ENCODE peak calls at places on chromosomes 5 and 9, in eight cellular contexts. R is mesenchymal stem cell, E is body of pancreas, B is IMR-90, H is fibroblast of lung, Z is SK-N-MC, L is adrenal gland, V is tibial artery. F is an unnamed sample.

GRCh38 chr5:160165137-160166068 is 46.2 kb upstream of the PWWP2A start:
- DNase-seq in R (peak), E (peak), B (peak), H (peak), Z (no peak), L (peak), V (peak), F (peak)

GRCh38 chr9:77384406-77384805 is 207.1 kb downstream of the VPS13A start:
- DNase-seq in R (peak), E (no peak), B (peak), H (peak), Z (no peak), L (no peak), V (no peak), F (peak)

GRCh38 chr9:123927625-123928308 is 2.2 kb downstream of the DENND1A start:
- DNase-seq in R (peak), E (no peak), B (peak), H (no peak), Z (peak), L (no peak), V (no peak), F (peak)

GRCh38 chr9:134728021-134728795 is 86.6 kb downstream of the COL5A1 start:
- DNase-seq in R (no peak), E (no peak), B (no peak), H (no peak), Z (no peak), L (no peak), V (no peak), F (no peak)

GRCh38 chr9:101530076-101530711 is 3.5 kb upstream of the RNF20 start:
- DNase-seq in R (peak), E (peak), B (peak), H (peak), Z (peak), L (peak), V (peak), F (peak)

GRCh38 chr9:135810806-135811575 is 96.4 kb downstream of the CAMSAP1 start:
- DNase-seq in R (no peak), E (no peak), B (no peak), H (no peak), Z (no peak), L (no peak), V (peak), F (no peak)

GRCh38 chr5:113017891-113018635 is 41.5 kb downstream of the DCP2 start:
- DNase-seq in R (no peak), E (no peak), B (no peak), H (peak), Z (no peak), L (no peak), V (no peak), F (no peak)

GRCh38 chr5:171494452-171495121 is 75.1 kb downstream of the FGF18 start:
- DNase-seq in R (peak), E (peak), B (peak), H (peak), Z (peak), L (peak), V (peak), F (peak)

GRCh38 chr5:176365663-176366574 is 632 bp downstream of the ARL10 start:
- DNase-seq in R (peak), E (no peak), B (peak), H (peak), Z (no peak), L (no peak), V (peak), F (peak)

GRCh38 chr5:39148983-39149534 is 70.3 kb downstream of the FYB1 start:
- DNase-seq in R (peak), E (no peak), B (peak), H (no peak), Z (no peak), L (no peak), V (no peak), F (peak)

GRCh38 chr5:122972877-122973276 is 63.6 kb downstream of the PPIC start:
- DNase-seq in R (peak), E (no peak), B (peak), H (peak), Z (no peak), L (no peak), V (no peak), F (peak)

GRCh38 chr9:3498691-3499090 is 27.1 kb downstream of the RFX3 start:
- DNase-seq in R (peak), E (no peak), B (peak), H (peak), Z (no peak), L (no peak), V (no peak), F (no peak)

DNA sequence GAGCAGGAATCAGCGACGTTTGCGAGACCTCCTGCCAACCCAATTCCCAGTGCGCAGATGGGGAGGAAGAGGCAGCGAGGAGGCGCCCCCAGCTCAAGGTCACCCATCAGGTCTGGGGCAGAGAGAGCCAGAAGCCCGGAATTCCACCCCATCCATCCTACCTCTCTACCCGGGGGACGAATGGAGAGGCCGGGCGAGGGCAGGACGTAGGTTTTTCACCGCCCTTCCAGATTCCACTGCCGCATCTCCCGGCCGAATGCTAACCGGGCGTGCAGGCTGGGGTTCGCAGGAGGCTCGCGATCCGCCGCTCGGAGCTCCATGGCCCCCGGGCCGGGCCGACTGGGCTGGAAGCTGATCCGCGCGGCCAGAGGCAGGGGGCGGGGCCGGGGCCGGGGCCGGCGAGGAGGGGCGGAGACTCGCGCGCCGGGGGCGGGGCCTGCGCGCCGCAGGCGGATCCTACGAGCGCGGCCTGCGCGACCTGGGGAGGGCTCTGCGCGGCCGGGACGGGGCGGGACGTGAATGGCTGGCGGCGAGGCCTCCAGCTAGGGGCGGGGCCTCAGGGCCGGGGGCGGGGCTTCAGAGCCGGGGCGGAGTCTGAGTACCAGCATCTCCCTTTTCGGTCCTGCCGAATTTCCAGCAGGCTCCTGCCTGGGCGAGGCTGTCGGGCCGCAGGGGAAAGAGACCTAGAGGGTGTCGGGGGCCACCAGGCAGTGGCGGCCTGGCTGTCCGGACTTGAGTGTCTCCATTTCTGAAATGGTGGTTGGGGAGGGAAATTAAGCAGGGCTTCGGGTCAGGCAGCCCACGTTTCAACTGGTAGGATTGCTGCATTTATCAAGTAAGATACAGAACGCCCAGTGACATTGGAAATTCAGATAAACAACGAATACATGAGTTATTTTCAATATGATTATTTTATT is at the start of gene ST6GALNAC4:
- DNase-seq in R (peak), E (peak), B (peak), H (peak), Z (no peak), L (peak), V (peak), F (peak)
- H3K27ac ChIP-seq in R (no peak), E (peak), B (peak), H (peak), Z (no peak), L (peak), V (peak), F (peak)

GRCh38 chr5:42502613-42503470 is 79.6 kb downstream of the GHR start:
- DNase-seq in R (no peak), E (no peak), B (no peak), H (no peak), Z (no peak), L (no peak), V (no peak), F (peak)

GRCh38 chr5:42507451-42508092 is 84.3 kb downstream of the GHR start:
- DNase-seq in R (no peak), E (no peak), B (no peak), H (no peak), Z (no peak), L (no peak), V (no peak), F (no peak)

DNA sequence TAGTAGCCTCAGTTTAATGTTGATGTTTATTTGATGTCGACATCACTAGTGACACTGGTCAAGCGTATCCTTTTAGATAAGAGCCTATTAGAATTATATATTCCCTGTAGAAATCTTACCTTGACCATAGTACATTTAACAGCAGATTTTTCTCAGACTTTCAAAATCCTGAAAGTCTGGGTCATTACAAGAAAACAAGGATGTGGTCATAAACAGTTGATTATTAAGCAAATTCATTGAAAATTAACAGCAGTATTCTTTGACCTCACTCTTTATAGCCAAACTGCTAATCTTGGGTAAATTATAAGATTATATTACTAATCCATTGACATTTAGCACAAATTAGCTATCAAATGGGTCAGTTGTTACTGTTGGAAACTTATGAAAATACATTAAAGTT is 83.4 kb downstream of the GHR start:
- DNase-seq in R (no peak), E (no peak), B (no peak), H (no peak), Z (no peak), L (no peak), V (no peak), F (no peak)
- H3K27ac ChIP-seq in R (no peak), E (no peak), B (no peak), H (no peak), Z (no peak), L (no peak), V (no peak), F (no peak)

DNA sequence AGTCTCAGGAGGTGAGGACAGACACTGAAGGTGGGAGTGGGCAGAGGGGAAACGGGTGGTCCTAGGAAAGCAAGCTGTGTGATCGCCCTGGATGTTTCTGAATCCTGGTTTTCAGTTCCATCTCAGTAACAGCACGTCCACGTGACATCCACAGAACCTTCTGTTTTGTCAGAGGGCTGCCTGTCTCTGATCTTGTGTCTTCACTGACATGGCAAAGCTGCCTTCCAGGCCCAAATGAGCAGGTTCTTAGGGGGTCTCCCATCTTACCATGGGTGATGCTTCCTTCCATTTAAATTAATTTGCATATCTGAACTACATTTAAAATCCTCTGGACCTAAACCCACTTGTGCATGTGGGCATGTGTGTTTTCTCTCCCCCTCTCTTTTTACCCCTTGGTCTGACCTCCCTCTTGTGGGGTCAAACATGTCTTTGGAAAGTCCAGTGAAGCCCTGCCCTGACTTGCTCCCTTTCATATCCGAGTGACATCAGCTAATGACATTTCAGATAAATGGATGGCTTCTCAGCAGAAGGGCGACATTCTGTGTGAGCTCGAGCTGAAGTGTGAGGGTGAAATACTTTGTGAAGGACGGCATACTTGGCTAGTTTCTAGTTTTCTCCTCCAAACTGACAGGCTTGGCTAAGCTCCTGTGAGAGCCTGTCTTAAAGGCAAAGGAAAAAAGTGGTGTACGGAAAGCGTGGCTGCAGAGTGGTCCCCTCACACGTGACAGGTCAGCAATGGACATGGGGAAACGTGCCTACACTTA is 204.8 kb upstream of the S1PR3 start:
- DNase-seq in R (no peak), E (no peak), B (peak), H (peak), Z (no peak), L (peak), V (no peak), F (no peak)
- H3K27ac ChIP-seq in R (no peak), E (no peak), B (no peak), H (no peak), Z (no peak), L (no peak), V (no peak), F (no peak)

GRCh38 chr5:148826082-148826971 is at the start of gene ADRB2:
- DNase-seq in R (peak), E (peak), B (peak), H (peak), Z (no peak), L (peak), V (peak), F (peak)
- H3K27ac ChIP-seq in R (peak), E (peak), B (peak), H (peak), Z (no peak), L (peak), V (peak), F (no peak)

DNA sequence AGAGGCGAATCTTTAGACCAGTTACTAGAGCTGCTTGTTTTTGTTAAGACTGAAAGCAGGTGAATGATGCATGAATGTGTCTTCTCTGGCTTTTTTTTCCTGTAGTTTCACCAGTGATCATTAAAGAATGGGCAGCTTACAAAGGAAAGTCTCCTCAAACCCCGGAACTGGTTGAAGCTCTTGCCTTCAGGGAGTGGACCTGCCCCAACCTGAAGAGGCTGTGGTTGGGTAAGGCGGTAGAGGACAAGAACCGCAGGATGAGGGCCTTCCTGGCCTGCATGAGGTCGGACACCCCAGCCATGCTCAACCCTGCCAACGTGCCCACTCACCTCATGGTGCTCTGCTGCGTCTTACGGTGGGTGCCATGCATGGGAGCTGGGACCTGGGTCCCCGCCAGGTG is 33.3 kb upstream of the PHF2 start:
- DNase-seq in R (no peak), E (no peak), B (no peak), H (no peak), Z (no peak), L (no peak), V (no peak), F (no peak)
- H3K27ac ChIP-seq in R (no peak), E (no peak), B (no peak), H (no peak), Z (no peak), L (no peak), V (no peak), F (no peak)

F was measured in GM23248.